ENCODE peak calls at places on chromosome 5, in five cellular contexts. One of them, this sample, is unnamed.

GRCh38 chr5:66987949-66988838 is 208.4 kb downstream of the CD180 start:
- DNase-seq in IMR-90: peak; percentile 26
- DNase-seq in SK-N-SH: peak; percentile 39
- DNase-seq in thoracic aorta: no peak
- DNase-seq in CD4-positive, alpha-beta memory T cell: peak; percentile 32
- DNase-seq in this sample: no peak

GRCh38 chr5:87780831-87781760 is 368.4 kb upstream of the CCNH start:
- DNase-seq in IMR-90: peak; percentile 74
- DNase-seq in SK-N-SH: peak; percentile 49
- DNase-seq in thoracic aorta: peak; percentile 19
- DNase-seq in CD4-positive, alpha-beta memory T cell: peak; percentile 76
- DNase-seq in this sample: peak; percentile 87

GRCh38 chr5:135966165-135966564 is 11.4 kb upstream of the LECT2 start:
- DNase-seq in IMR-90: no peak
- DNase-seq in SK-N-SH: no peak
- DNase-seq in thoracic aorta: no peak
- DNase-seq in CD4-positive, alpha-beta memory T cell: no peak
- DNase-seq in this sample: no peak

GRCh38 chr5:160441352-160441781 is 19.7 kb downstream of the PTTG1 start:
- DNase-seq in IMR-90: peak; percentile 58
- DNase-seq in SK-N-SH: no peak
- DNase-seq in thoracic aorta: no peak
- DNase-seq in CD4-positive, alpha-beta memory T cell: no peak
- DNase-seq in this sample: no peak

GRCh38 chr5:146426853-146427618 is 20.1 kb upstream of the TCERG1 start:
- DNase-seq in IMR-90: peak; percentile 52
- DNase-seq in SK-N-SH: peak; percentile 49
- DNase-seq in thoracic aorta: no peak
- DNase-seq in CD4-positive, alpha-beta memory T cell: peak; percentile 47
- DNase-seq in this sample: no peak

GRCh38 chr5:54080833-54081232 is 229.5 kb downstream of the ARL15 start:
- DNase-seq in IMR-90: no peak
- DNase-seq in SK-N-SH: no peak
- DNase-seq in thoracic aorta: no peak
- DNase-seq in CD4-positive, alpha-beta memory T cell: no peak
- DNase-seq in this sample: no peak

GRCh38 chr5:83172655-83173054 is 95.3 kb downstream of the XRCC4 start:
- DNase-seq in IMR-90: no peak
- DNase-seq in SK-N-SH: no peak
- DNase-seq in thoracic aorta: no peak
- DNase-seq in CD4-positive, alpha-beta memory T cell: no peak
- DNase-seq in this sample: no peak

GRCh38 chr5:53112909-53113308 is 3.4 kb upstream of the MOCS2 start:
- DNase-seq in IMR-90: no peak
- DNase-seq in SK-N-SH: no peak
- DNase-seq in thoracic aorta: no peak
- DNase-seq in CD4-positive, alpha-beta memory T cell: no peak
- DNase-seq in this sample: no peak

GRCh38 chr5:89037090-89037489 is 154.1 kb upstream of the MEF2C start:
- DNase-seq in IMR-90: peak; percentile 51
- DNase-seq in SK-N-SH: no peak
- DNase-seq in thoracic aorta: no peak
- DNase-seq in CD4-positive, alpha-beta memory T cell: no peak
- DNase-seq in this sample: no peak

GRCh38 chr5:60668715-60669304 is 31.2 kb downstream of the DEPDC1B start:
- DNase-seq in IMR-90: peak; percentile 41
- DNase-seq in SK-N-SH: peak; percentile 22
- DNase-seq in thoracic aorta: no peak
- DNase-seq in CD4-positive, alpha-beta memory T cell: peak; percentile 23
- DNase-seq in this sample: no peak

GRCh38 chr5:116944171-116944570 is 369.5 kb upstream of the SEMA6A start:
- DNase-seq in IMR-90: no peak
- DNase-seq in SK-N-SH: no peak
- DNase-seq in thoracic aorta: no peak
- DNase-seq in CD4-positive, alpha-beta memory T cell: no peak
- DNase-seq in this sample: no peak

GRCh38 chr5:152505442-152506042 is 100.5 kb upstream of the NMUR2 start:
- DNase-seq in IMR-90: peak; percentile 27
- DNase-seq in SK-N-SH: peak; percentile 44
- DNase-seq in thoracic aorta: no peak
- DNase-seq in CD4-positive, alpha-beta memory T cell: peak; percentile 32
- DNase-seq in this sample: no peak

GRCh38 chr5:79074641-79075040 is 5.1 kb downstream of the BHMT2 start:
- DNase-seq in IMR-90: peak; percentile 49
- DNase-seq in SK-N-SH: no peak
- DNase-seq in thoracic aorta: no peak
- DNase-seq in CD4-positive, alpha-beta memory T cell: no peak
- DNase-seq in this sample: no peak

GRCh38 chr5:119358901-119359603 is 3.2 kb downstream of the TNFAIP8 start:
- DNase-seq in IMR-90: no peak
- DNase-seq in SK-N-SH: no peak
- DNase-seq in thoracic aorta: no peak
- DNase-seq in CD4-positive, alpha-beta memory T cell: no peak
- DNase-seq in this sample: no peak

GRCh38 chr5:142924135-142924883 is 154.1 kb downstream of the ARHGAP26 start:
- DNase-seq in IMR-90: peak; percentile 52
- DNase-seq in SK-N-SH: no peak
- DNase-seq in thoracic aorta: no peak
- DNase-seq in CD4-positive, alpha-beta memory T cell: no peak
- DNase-seq in this sample: no peak

GRCh38 chr5:143782588-143783386 is 29.2 kb upstream of the HMHB1 start:
- DNase-seq in IMR-90: no peak
- DNase-seq in SK-N-SH: no peak
- DNase-seq in thoracic aorta: no peak
- DNase-seq in CD4-positive, alpha-beta memory T cell: no peak
- DNase-seq in this sample: no peak

GRCh38 chr5:143244000-143244736 is 159.3 kb downstream of the NR3C1 start:
- DNase-seq in IMR-90: peak; percentile 98
- DNase-seq in SK-N-SH: no peak
- DNase-seq in thoracic aorta: peak; percentile 53
- DNase-seq in CD4-positive, alpha-beta memory T cell: no peak
- DNase-seq in this sample: no peak

GRCh38 chr5:140996055-140996454 is 29.8 kb downstream of the PCDHAC2 start:
- DNase-seq in IMR-90: no peak
- DNase-seq in SK-N-SH: no peak
- DNase-seq in thoracic aorta: no peak
- DNase-seq in CD4-positive, alpha-beta memory T cell: no peak
- DNase-seq in this sample: no peak

GRCh38 chr5:158684469-158684868 is 415.2 kb downstream of the EBF1 start:
- DNase-seq in IMR-90: no peak
- DNase-seq in SK-N-SH: no peak
- DNase-seq in thoracic aorta: no peak
- DNase-seq in CD4-positive, alpha-beta memory T cell: no peak
- DNase-seq in this sample: no peak

GRCh38 chr5:161096006-161096405 is 244.0 kb upstream of the ATP10B start:
- DNase-seq in IMR-90: no peak
- DNase-seq in SK-N-SH: no peak
- DNase-seq in thoracic aorta: no peak
- DNase-seq in CD4-positive, alpha-beta memory T cell: no peak
- DNase-seq in this sample: no peak

GRCh38 chr5:12016149-12016740 is 112.0 kb upstream of the CTNND2 start:
- DNase-seq in IMR-90: no peak
- DNase-seq in SK-N-SH: no peak
- DNase-seq in thoracic aorta: no peak
- DNase-seq in CD4-positive, alpha-beta memory T cell: no peak
- DNase-seq in this sample: no peak

GRCh38 chr5:157607371-157608161 is 32.0 kb upstream of the ADAM19 start:
- DNase-seq in IMR-90: peak; percentile 85
- DNase-seq in SK-N-SH: no peak
- DNase-seq in thoracic aorta: no peak
- DNase-seq in CD4-positive, alpha-beta memory T cell: peak; percentile 65
- DNase-seq in this sample: no peak

GRCh38 chr5:36079200-36079761 is 12.6 kb upstream of the UGT3A2 start:
- DNase-seq in IMR-90: peak; percentile 44
- DNase-seq in SK-N-SH: peak; percentile 75
- DNase-seq in thoracic aorta: no peak
- DNase-seq in CD4-positive, alpha-beta memory T cell: peak; percentile 33
- DNase-seq in this sample: no peak

GRCh38 chr5:98928802-98929122 is at the start of gene CHD1:
- DNase-seq in IMR-90: peak; percentile 94
- DNase-seq in SK-N-SH: peak; percentile 93
- DNase-seq in thoracic aorta: peak; percentile 86
- DNase-seq in CD4-positive, alpha-beta memory T cell: peak; percentile 97
- DNase-seq in this sample: peak; percentile 99
- H3K4me1 ChIP-seq in IMR-90: no peaks in the 10 kb centered on the region
- H3K4me1 ChIP-seq in SK-N-SH: peaks cover 12% of the 10 kb centered on the region
- H3K4me1 ChIP-seq in thoracic aorta: peaks cover 16% of the 10 kb centered on the region
- H3K4me1 ChIP-seq in CD4-positive, alpha-beta memory T cell: peaks cover 72% of the 10 kb centered on the region
- H3K4me1 ChIP-seq in this sample: peaks cover 73% of the 10 kb centered on the region

GRCh38 chr5:175654346-175654745 is 3.5 kb upstream of the HRH2 start:
- DNase-seq in IMR-90: no peak
- DNase-seq in SK-N-SH: no peak
- DNase-seq in thoracic aorta: no peak
- DNase-seq in CD4-positive, alpha-beta memory T cell: no peak
- DNase-seq in this sample: no peak

GRCh38 chr5:175654807-175655206 is 3.1 kb upstream of the HRH2 start:
- DNase-seq in IMR-90: no peak
- DNase-seq in SK-N-SH: no peak
- DNase-seq in thoracic aorta: no peak
- DNase-seq in CD4-positive, alpha-beta memory T cell: no peak
- DNase-seq in this sample: no peak

GRCh38 chr5:175653763-175654162 is 4.1 kb upstream of the HRH2 start:
- DNase-seq in IMR-90: no peak
- DNase-seq in SK-N-SH: no peak
- DNase-seq in thoracic aorta: no peak
- DNase-seq in CD4-positive, alpha-beta memory T cell: no peak
- DNase-seq in this sample: no peak

GRCh38 chr5:175655411-175655810 is 2.5 kb upstream of the HRH2 start:
- DNase-seq in IMR-90: no peak
- DNase-seq in SK-N-SH: no peak
- DNase-seq in thoracic aorta: no peak
- DNase-seq in CD4-positive, alpha-beta memory T cell: no peak
- DNase-seq in this sample: no peak

DNA sequence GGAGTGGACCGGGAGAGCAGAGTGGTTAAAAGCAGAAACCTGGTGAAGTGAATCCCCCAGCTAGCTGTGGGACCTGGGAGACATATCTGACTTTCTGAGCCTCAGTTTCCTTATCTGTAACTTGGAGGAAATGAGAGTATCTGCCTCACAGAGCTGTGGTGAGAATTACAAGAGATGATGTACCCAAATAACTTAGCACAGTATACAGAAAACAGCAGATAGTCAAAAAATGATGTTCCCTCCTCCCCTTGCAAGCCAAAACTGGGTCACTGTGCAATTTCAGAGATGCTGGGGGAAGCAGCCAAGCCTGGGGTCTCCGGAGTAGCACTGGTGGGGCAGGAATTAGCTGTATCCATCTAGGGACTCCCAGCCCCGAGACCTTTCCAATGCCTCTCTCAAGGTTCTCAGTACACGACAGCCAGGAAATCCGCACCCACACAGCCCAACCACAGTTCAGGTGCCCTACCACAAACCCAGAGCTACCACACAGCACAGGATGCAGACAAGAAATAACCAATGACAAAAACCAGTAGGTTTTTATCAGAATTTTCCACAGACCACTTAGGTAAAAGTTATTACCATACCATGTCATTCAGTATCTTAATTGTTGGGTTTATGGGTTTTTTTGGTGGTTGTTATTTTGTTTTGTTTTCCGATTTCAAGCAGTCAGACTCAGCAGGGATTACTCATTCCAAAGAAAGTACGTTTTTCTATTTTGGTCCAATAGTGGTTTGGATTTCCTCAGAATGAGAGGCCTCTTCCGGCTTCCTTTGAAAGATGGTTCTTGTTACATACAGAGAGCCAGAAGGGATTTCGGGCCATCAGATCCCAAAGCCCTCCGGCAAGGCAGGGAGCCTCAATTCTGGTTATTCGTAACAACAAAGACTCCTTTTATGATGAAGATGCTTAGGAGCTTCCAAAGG is 4.9 kb upstream of the HRH2 start:
- DNase-seq in IMR-90: no peak
- DNase-seq in SK-N-SH: no peak
- DNase-seq in thoracic aorta: no peak
- DNase-seq in CD4-positive, alpha-beta memory T cell: peak; percentile 85
- DNase-seq in this sample: no peak
- H3K4me3 ChIP-seq in IMR-90: no peak overlapping the region
- H3K4me3 ChIP-seq in SK-N-SH: no peak overlapping the region
- H3K4me3 ChIP-seq in thoracic aorta: no peak overlapping the region
- H3K4me3 ChIP-seq in CD4-positive, alpha-beta memory T cell: peak overlapping the region; percentile 23
- H3K4me3 ChIP-seq in this sample: no peak overlapping the region

GRCh38 chr5:181245427-181246275 is 1.9 kb upstream of the RACK1 start:
- DNase-seq in IMR-90: no peak
- DNase-seq in SK-N-SH: peak; percentile 33
- DNase-seq in thoracic aorta: no peak
- DNase-seq in CD4-positive, alpha-beta memory T cell: no peak
- DNase-seq in this sample: peak; percentile 81

GRCh38 chr5:181243521-181244307 is at the start of gene RACK1:
- DNase-seq in IMR-90: peak; percentile 85
- DNase-seq in SK-N-SH: peak; percentile 84
- DNase-seq in thoracic aorta: peak; percentile 70
- DNase-seq in CD4-positive, alpha-beta memory T cell: peak; percentile 91
- DNase-seq in this sample: peak; percentile 95

GRCh38 chr5:181241393-181241975 is 2.2 kb downstream of the RACK1 start:
- DNase-seq in IMR-90: peak; percentile 90
- DNase-seq in SK-N-SH: peak; percentile 29
- DNase-seq in thoracic aorta: no peak
- DNase-seq in CD4-positive, alpha-beta memory T cell: peak; percentile 23
- DNase-seq in this sample: no peak

GRCh38 chr5:181242031-181242451 is 1.7 kb downstream of the RACK1 start:
- DNase-seq in IMR-90: no peak
- DNase-seq in SK-N-SH: no peak
- DNase-seq in thoracic aorta: no peak
- DNase-seq in CD4-positive, alpha-beta memory T cell: no peak
- DNase-seq in this sample: peak; percentile 60

GRCh38 chr5:181243020-181243520 is 636 bp downstream of the RACK1 start:
- DNase-seq in IMR-90: no peak
- DNase-seq in SK-N-SH: no peak
- DNase-seq in thoracic aorta: no peak
- DNase-seq in CD4-positive, alpha-beta memory T cell: no peak
- DNase-seq in this sample: no peak
- H3K4me1 ChIP-seq in IMR-90: peaks cover 14% of the 10 kb centered on the region
- H3K4me1 ChIP-seq in SK-N-SH: peaks cover 14% of the 10 kb centered on the region
- H3K4me1 ChIP-seq in thoracic aorta: peaks cover 28% of the 10 kb centered on the region
- H3K4me1 ChIP-seq in CD4-positive, alpha-beta memory T cell: peaks cover 54% of the 10 kb centered on the region
- H3K4me1 ChIP-seq in this sample: peaks cover 89% of the 10 kb centered on the region

GRCh38 chr5:150020249-150020648 is 19.7 kb downstream of the HMGXB3 start:
- DNase-seq in IMR-90: no peak
- DNase-seq in SK-N-SH: no peak
- DNase-seq in thoracic aorta: no peak
- DNase-seq in CD4-positive, alpha-beta memory T cell: no peak
- DNase-seq in this sample: no peak

GRCh38 chr5:150021491-150022162 is 21.1 kb downstream of the HMGXB3 start:
- DNase-seq in IMR-90: peak; percentile 19
- DNase-seq in SK-N-SH: no peak
- DNase-seq in thoracic aorta: no peak
- DNase-seq in CD4-positive, alpha-beta memory T cell: no peak
- DNase-seq in this sample: no peak

GRCh38 chr5:150023136-150023535 is 22.6 kb downstream of the HMGXB3 start:
- DNase-seq in IMR-90: no peak
- DNase-seq in SK-N-SH: no peak
- DNase-seq in thoracic aorta: no peak
- DNase-seq in CD4-positive, alpha-beta memory T cell: no peak
- DNase-seq in this sample: no peak

GRCh38 chr5:150022681-150023080 is 22.1 kb downstream of the HMGXB3 start:
- DNase-seq in IMR-90: no peak
- DNase-seq in SK-N-SH: no peak
- DNase-seq in thoracic aorta: no peak
- DNase-seq in CD4-positive, alpha-beta memory T cell: no peak
- DNase-seq in this sample: no peak

GRCh38 chr5:150022163-150022540 is 21.6 kb downstream of the HMGXB3 start:
- DNase-seq in IMR-90: peak; percentile 87
- DNase-seq in SK-N-SH: no peak
- DNase-seq in thoracic aorta: no peak
- DNase-seq in CD4-positive, alpha-beta memory T cell: no peak
- DNase-seq in this sample: no peak
- H3K4me3 ChIP-seq in IMR-90: no peak overlapping the region
- H3K4me3 ChIP-seq in SK-N-SH: peak overlapping the region; percentile 39
- H3K4me3 ChIP-seq in thoracic aorta: peak overlapping the region; percentile 35
- H3K4me3 ChIP-seq in CD4-positive, alpha-beta memory T cell: no peak overlapping the region
- H3K4me3 ChIP-seq in this sample: no peak overlapping the region